ENCODE peak calls at places on chromosomes 4 and X, in five cellular contexts. S, L, O, N and Q are unnamed samples.

GRCh38 chrX:123860983-123861382 is 1.1 kb downstream of the XIAP start:
- DNase-seq in O (no peak), L (no peak), N (no peak), S (peak; percentile 27), Q (no peak)

GRCh38 chr4:11328401-11328800 is 100.3 kb downstream of the HS3ST1 start:
- DNase-seq in S (no peak), L (no peak), N (no peak), O (no peak), Q (no peak)

GRCh38 chrX:47097018-47097417 is 18.8 kb downstream of the RGN start:
- DNase-seq in L (no peak), O (no peak), S (no peak), N (no peak), Q (no peak)

GRCh38 chr4:4914059-4914820 is 54.8 kb downstream of the MSX1 start:
- DNase-seq in N (no peak), L (no peak), O (peak; percentile 11), S (no peak), Q (no peak)

GRCh38 chr4:74423101-74423500 is 21.8 kb upstream of the AREG start:
- DNase-seq in L (no peak), S (peak; percentile 99), N (peak; percentile 52), O (peak; percentile 46), Q (no peak)

GRCh38 chrX:18210470-18210869 is 10.2 kb downstream of the BEND2 start:
- DNase-seq in O (peak; percentile 0), N (no peak), L (no peak), S (no peak), Q (no peak)

GRCh38 chr4:128590773-128591172 is 218.7 kb upstream of the JADE1 start:
- DNase-seq in S (no peak), O (no peak), N (no peak), L (no peak), Q (no peak)

GRCh38 chrX:39201305-39201990 is 400.2 kb downstream of the MID1IP1 start:
- DNase-seq in N (no peak), O (peak; percentile 87), S (peak; percentile 11), L (no peak), Q (no peak)

GRCh38 chr4:76147454-76148141 is 599 bp downstream of the NUP54 start:
- DNase-seq in S (peak; percentile 88), L (no peak), O (peak; percentile 73), N (no peak), Q (peak; percentile 66)

GRCh38 chrX:5733483-5733882 is 495.2 kb downstream of the NLGN4X start:
- DNase-seq in O (no peak), S (no peak), N (no peak), L (no peak), Q (no peak)

GRCh38 chr4:95386410-95386809 is 162.4 kb downstream of the UNC5C start:
- DNase-seq in S (no peak), O (no peak), L (no peak), N (no peak), Q (no peak)

GRCh38 chr4:78749972-78750727 is 26.0 kb upstream of the BMP2K start:
- DNase-seq in N (no peak), O (no peak), L (no peak), S (no peak), Q (no peak)

GRCh38 chrX:110125435-110125834 is 122.5 kb downstream of the TMEM164 start:
- DNase-seq in N (no peak), S (peak; percentile 16), L (no peak), O (no peak), Q (no peak)

GRCh38 chr4:37844204-37844603 is 17.7 kb downstream of the PGM2 start:
- DNase-seq in S (no peak), N (no peak), O (no peak), L (no peak), Q (no peak)

GRCh38 chr4:110609044-110609750 is 13.7 kb downstream of the PITX2 start:
- DNase-seq in N (no peak), L (no peak), O (no peak), S (peak; percentile 52), Q (no peak)

GRCh38 chrX:67613366-67613765 is 69.5 kb downstream of the AR start:
- DNase-seq in L (no peak), N (no peak), O (peak; percentile 41), S (peak; percentile 50), Q (no peak)

GRCh38 chr4:138538743-138539142 is 296.6 kb upstream of the SLC7A11 start:
- DNase-seq in N (no peak), L (no peak), S (no peak), O (no peak), Q (no peak)

GRCh38 chr4:140372607-140373327 is 679 bp upstream of the SCOC start:
- DNase-seq in O (no peak), S (peak; percentile 41), N (no peak), L (no peak), Q (peak; percentile 59)

GRCh38 chr4:117447925-117448324 is 362.5 kb upstream of the TRAM1L1 start:
- DNase-seq in L (no peak), O (no peak), N (no peak), S (no peak), Q (peak; percentile 41)

GRCh38 chr4:94507708-94508107 is 56.0 kb downstream of the PDLIM5 start:
- DNase-seq in N (no peak), O (peak; percentile 91), L (no peak), S (peak; percentile 92), Q (no peak)

GRCh38 chrX:64188901-64189300 is 16.6 kb downstream of the AMER1 start:
- DNase-seq in S (no peak), N (no peak), L (no peak), O (no peak), Q (no peak)